ENCODE peak calls at places on chromosomes 6 and 20, in nine cellular contexts. C, Q, F, S, Z, T, G, E and I are unnamed samples.

GRCh38 chr20:20837574-20838021 is 125.2 kb upstream of the RALGAPA2 start:
- DNase-seq in E (peak), F (peak), S (peak), T (peak), Q (peak), G (no peak), C (no peak), Z (peak), I (peak)

GRCh38 chr6:95186710-95187109 is 390.6 kb upstream of the MANEA start:
- DNase-seq in G (no peak), E (no peak), S (no peak), Z (no peak), T (no peak), C (no peak), Q (no peak), F (no peak), I (no peak)

GRCh38 chr20:52191132-52191435 is 495 bp downstream of the ZFP64 start:
- DNase-seq in C (no peak), E (peak), S (no peak), T (no peak), F (no peak), Z (no peak), Q (no peak), G (no peak), I (peak)

GRCh38 chr6:110034637-110035096 is 56.6 kb downstream of the GPR6 start:
- DNase-seq in F (no peak), Z (no peak), T (no peak), E (no peak), Q (no peak), S (no peak), G (no peak), C (no peak), I (no peak)

GRCh38 chr6:104954091-104954797 is 2.7 kb upstream of the LIN28B start:
- DNase-seq in E (no peak), F (no peak), T (no peak), S (no peak), Q (peak), Z (no peak), C (no peak), G (no peak), I (no peak)

GRCh38 chr6:34057191-34057590 is 88.7 kb downstream of the GRM4 start:
- DNase-seq in Q (no peak), T (no peak), G (no peak), S (no peak), F (no peak), E (no peak), Z (no peak), C (peak), I (no peak)

GRCh38 chr20:48826883-48827771 is 672 bp downstream of the PREX1 start:
- DNase-seq in G (peak), T (no peak), C (peak), Z (no peak), E (no peak), F (no peak), S (peak), Q (peak), I (peak)

GRCh38 chr6:108565091-108565766 is 4.5 kb downstream of the FOXO3 start:
- DNase-seq in T (no peak), Q (no peak), Z (no peak), S (no peak), F (no peak), C (no peak), G (no peak), E (no peak), I (no peak)

GRCh38 chr20:58708246-58708931 is 15.8 kb downstream of the NPEPL1 start:
- DNase-seq in F (peak), E (no peak), C (peak), Z (no peak), S (no peak), Q (no peak), T (no peak), G (no peak), I (no peak)

GRCh38 chr6:1122083-1122482 is 189.8 kb upstream of the FOXQ1 start:
- DNase-seq in E (no peak), G (no peak), Q (no peak), S (no peak), F (no peak), T (no peak), Z (no peak), C (no peak), I (no peak)

GRCh38 chr6:36964349-36964748 is 9.8 kb downstream of the PI16 start:
- DNase-seq in E (no peak), Z (no peak), T (no peak), S (no peak), C (no peak), G (no peak), F (no peak), Q (no peak), I (no peak)

GRCh38 chr20:37935435-37935834 is 32.5 kb downstream of the VSTM2L start:
- DNase-seq in T (no peak), Z (no peak), E (no peak), C (no peak), G (no peak), F (no peak), S (no peak), Q (no peak), I (peak)

GRCh38 chr20:54197621-54198604 is 10.0 kb upstream of the PFDN4 start:
- DNase-seq in E (peak), Q (peak), S (no peak), F (no peak), G (no peak), C (no peak), T (no peak), Z (no peak), I (no peak)

GRCh38 chr20:51272392-51272791 is 249.5 kb upstream of the KCNG1 start:
- DNase-seq in F (no peak), E (peak), G (no peak), Z (no peak), S (no peak), T (no peak), C (no peak), Q (no peak), I (no peak)

GRCh38 chr6:142694054-142694453 is 250.9 kb downstream of the HIVEP2 start:
- DNase-seq in C (no peak), S (no peak), T (no peak), G (no peak), Z (no peak), E (peak), Q (no peak), F (no peak), I (no peak)

GRCh38 chr6:49919261-49919660 is 44.7 kb downstream of the DEFB114 start:
- DNase-seq in F (no peak), Q (no peak), E (no peak), S (no peak), G (no peak), C (no peak), T (no peak), Z (no peak), I (no peak)

GRCh38 chr6:37783831-37784584 is 35.5 kb upstream of the ZFAND3 start:
- DNase-seq in C (peak), E (no peak), Z (peak), F (peak), Q (no peak), T (peak), G (peak), S (peak), I (peak)

GRCh38 chr20:9066196-9066595 is 2.7 kb upstream of the PLCB4 start:
- DNase-seq in Z (no peak), Q (peak), T (no peak), G (no peak), E (no peak), S (no peak), F (no peak), C (no peak), I (no peak)

GRCh38 chr6:147341486-147341885 is 137.3 kb downstream of the STXBP5 start:
- DNase-seq in G (no peak), S (no peak), T (no peak), E (no peak), F (no peak), Q (no peak), Z (no peak), C (no peak), I (no peak)

GRCh38 chr6:113649916-113650609 is 207.1 kb upstream of the MARCKS start:
- DNase-seq in Q (no peak), G (no peak), T (no peak), E (no peak), F (no peak), S (no peak), C (no peak), Z (no peak), I (no peak)
- H3K4me3 ChIP-seq in Q (no peak), G (no peak), T (no peak), E (no peak), F (no peak), S (no peak), C (no peak), Z (no peak), I (no peak)

DNA sequence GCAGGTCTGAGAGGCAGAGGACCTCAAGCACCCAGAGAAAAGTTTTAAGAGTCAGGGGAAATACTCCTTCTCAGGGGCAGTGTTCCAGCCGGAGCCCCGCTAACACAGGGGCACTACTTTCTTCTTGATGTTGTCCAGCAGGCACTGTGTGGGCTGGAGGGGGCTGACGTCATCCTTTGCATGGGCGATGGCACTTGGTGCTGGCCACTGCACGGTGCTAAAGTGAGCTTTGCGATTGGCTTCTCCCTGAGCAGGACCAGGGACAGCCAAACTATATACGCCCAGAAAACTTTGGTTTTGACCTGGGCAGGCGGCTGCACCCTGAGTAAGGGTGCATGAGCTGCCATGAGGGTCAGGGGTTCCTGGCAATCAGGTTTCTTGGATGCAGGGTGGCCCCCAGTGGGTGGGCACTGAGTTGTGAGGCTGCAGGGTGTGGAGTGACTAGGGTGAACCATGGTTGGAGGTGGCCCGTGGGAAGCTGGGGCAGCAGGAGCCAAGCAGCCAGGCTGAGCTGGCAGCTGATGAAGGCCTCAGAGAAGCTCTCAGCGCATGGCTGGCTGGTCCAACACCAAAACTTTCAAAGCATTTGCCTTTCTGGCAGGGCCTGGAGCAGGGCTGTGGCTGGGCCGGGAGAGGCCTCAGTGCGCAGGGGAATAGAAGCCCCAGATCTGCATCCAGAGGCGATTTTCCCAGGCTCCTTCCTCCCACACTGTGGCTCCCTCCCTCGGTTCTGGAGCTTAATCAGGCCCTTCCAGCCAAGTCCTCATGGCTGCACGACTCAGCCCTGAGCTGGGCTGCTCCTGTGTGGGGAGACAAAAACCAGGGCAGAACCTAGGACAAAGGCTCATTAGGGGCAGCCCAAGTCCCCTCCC is 18.3 kb downstream of the MRPS18A start:
- DNase-seq in F (peak), S (peak), G (no peak), Q (no peak), E (peak), C (no peak), T (peak), Z (peak), I (no peak)
- H3K27ac ChIP-seq in F (peak), S (peak), G (peak), Q (peak), E (no peak), C (peak), T (peak), Z (peak), I (no peak)

GRCh38 chr6:41729624-41730023 is 5.8 kb downstream of the TFEB start:
- DNase-seq in T (no peak), C (peak), G (peak), F (no peak), E (no peak), Q (no peak), S (no peak), Z (no peak), I (no peak)

GRCh38 chr6:41728954-41729353 is 6.5 kb downstream of the TFEB start:
- DNase-seq in Z (no peak), Q (no peak), F (no peak), G (peak), E (no peak), C (peak), T (no peak), S (no peak), I (no peak)

GRCh38 chr6:41728073-41728936 is 7.1 kb downstream of the TFEB start:
- DNase-seq in E (no peak), Q (no peak), C (peak), T (no peak), S (no peak), G (peak), F (no peak), Z (no peak), I (no peak)

GRCh38 chr6:41726876-41727275 is 8.5 kb downstream of the TFEB start:
- DNase-seq in E (no peak), S (no peak), F (no peak), Q (no peak), Z (no peak), C (peak), T (no peak), G (peak), I (no peak)

DNA sequence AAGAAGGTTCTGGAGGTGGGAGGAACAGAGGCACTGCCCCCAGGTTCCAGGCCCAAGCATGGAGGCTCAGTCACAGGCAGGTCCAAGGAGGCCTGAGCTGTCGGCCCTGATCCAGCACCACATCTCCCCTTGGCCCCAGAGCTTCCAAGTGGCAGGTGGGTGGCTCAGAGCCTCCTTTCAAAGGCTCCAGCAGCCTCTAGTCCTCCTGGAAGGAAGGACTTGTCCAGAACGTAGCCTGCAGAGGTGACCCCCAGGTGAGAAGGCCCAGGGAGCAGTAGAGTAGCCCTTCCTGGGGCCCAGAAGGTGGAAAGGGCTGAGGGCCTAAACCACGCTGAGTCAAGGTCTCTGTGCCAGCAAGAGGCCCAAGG is 7.7 kb downstream of the TFEB start:
- DNase-seq in T (no peak), Z (no peak), F (no peak), G (peak), S (no peak), C (peak), Q (no peak), E (no peak), I (no peak)
- H3K4me3 ChIP-seq in T (no peak), Z (peak), F (no peak), G (no peak), S (no peak), C (no peak), Q (no peak), E (no peak), I (no peak)

DNA sequence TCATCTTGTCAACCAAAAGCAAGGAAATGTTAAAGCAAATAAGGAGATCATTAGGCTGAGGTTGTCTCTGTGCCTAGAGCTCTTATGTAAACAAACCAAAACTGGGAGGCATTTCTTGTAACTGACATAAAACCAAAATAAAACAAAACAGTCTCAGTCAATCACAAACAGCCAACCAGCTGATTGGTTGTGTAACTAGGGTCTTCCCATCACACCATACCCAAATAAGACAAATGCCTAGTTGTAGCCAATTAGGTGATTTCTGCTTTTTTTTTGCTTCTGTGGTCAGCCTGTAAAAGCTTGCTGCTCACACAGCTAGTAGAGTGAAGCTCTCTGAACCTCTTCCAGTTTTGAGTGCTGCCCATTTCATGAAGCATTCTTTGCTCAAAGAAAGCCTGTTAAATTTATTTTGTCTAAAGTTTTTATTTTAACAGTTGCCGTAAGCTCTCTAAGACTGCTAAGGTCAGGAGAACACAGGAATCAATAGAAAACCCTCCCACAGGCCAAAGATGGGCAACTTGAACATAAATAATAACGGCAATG is 8.9 kb upstream of the FITM2 start:
- DNase-seq in S (no peak), Z (no peak), T (no peak), F (no peak), E (no peak), Q (peak), C (no peak), G (no peak), I (no peak)
- H3K27ac ChIP-seq in S (no peak), Z (no peak), T (no peak), F (no peak), E (no peak), Q (no peak), C (no peak), G (no peak), I (no peak)

GRCh38 chr6:135186255-135186654 is 5.1 kb downstream of the MYB start:
- DNase-seq in E (no peak), S (no peak), Q (no peak), Z (no peak), T (no peak), F (no peak), C (no peak), G (no peak), I (no peak)

GRCh38 chr6:135189344-135189743 is 8.2 kb downstream of the MYB start:
- DNase-seq in T (no peak), Z (no peak), G (no peak), Q (no peak), E (no peak), C (no peak), F (no peak), S (no peak), I (no peak)

GRCh38 chr6:135188718-135189117 is 7.6 kb downstream of the MYB start:
- DNase-seq in C (no peak), G (no peak), E (no peak), S (no peak), T (no peak), Q (no peak), F (no peak), Z (no peak), I (no peak)

GRCh38 chr6:135185483-135185882 is 4.4 kb downstream of the MYB start:
- DNase-seq in S (no peak), E (no peak), G (no peak), Q (no peak), T (no peak), F (no peak), C (no peak), Z (no peak), I (no peak)

DNA sequence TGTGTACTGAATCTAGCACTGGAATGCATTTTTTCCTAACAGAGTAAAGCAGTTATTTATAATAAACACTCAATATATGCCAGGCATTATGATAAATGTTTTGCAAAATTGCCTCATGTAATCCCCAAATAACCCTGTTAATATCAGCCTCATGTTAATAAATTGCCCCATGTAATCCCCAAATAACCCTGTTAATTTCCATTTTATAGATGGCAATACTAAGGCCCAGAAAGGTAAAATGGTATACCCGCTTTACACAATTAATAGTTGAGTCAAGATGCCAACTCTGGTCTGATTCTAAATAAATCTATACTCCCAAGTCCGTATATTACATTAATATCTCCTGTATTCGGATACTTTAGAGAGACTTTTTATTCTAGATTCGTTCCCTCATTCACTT is 6.3 kb downstream of the MYB start:
- DNase-seq in E (no peak), T (no peak), Z (no peak), G (no peak), S (no peak), C (no peak), F (no peak), Q (no peak), I (no peak)
- H3K4me3 ChIP-seq in E (no peak), T (no peak), Z (no peak), G (no peak), S (no peak), C (no peak), F (no peak), Q (no peak), I (no peak)

DNA sequence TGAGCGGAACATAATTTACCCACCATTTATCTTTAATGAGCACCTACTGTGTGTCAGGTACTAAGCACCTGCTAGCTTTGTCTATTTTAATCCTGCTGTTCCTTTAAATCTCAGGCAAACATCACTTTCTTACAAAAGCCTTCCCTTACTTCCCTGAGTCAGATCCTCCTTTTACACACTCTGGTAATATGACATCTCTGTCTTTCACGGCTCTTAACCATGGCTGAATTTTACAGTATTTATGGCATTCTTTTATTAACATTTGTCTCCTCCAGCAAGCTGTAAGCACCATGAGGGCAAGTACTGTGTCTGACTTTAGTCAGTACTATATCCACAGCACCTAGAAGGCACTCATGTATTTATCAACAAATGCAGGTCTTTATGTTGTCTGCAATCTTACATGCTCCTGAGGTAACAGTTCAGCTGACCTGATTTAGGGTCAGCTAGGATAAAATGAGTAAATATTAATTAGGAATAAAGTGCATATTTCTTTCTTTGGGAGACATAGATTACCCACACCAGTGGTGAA is 33.7 kb upstream of the HBS1L start:
- DNase-seq in Q (no peak), C (no peak), S (no peak), Z (no peak), T (no peak), F (no peak), G (no peak), E (no peak), I (no peak)
- H3K27ac ChIP-seq in Q (no peak), C (no peak), S (no peak), Z (no peak), T (no peak), F (no peak), G (no peak), E (no peak), I (peak)

DNA sequence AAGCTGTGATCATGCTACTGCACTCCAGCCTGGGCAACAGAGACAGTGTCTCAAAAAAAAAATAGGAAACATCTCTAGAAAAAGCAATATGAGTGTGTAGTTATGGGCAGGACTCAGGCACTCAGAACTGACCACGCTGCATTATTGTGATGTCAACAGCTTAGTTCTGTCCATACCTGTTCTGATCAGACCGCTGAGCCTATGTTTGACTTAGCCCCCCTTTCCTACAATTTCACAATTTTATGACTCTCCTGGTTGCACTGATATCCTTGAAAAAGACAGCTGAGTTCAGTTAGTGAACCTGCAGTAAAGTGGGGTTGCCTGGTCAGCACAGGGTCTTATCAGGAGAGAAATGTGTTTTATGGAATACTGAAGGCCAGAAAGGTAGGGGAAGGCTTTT is 37.8 kb upstream of the PRDM1 start:
- DNase-seq in C (no peak), G (no peak), Z (no peak), Q (no peak), F (no peak), S (no peak), T (no peak), E (no peak), I (no peak)
- H3K4me3 ChIP-seq in C (no peak), G (no peak), Z (no peak), Q (no peak), F (no peak), S (no peak), T (no peak), E (no peak), I (no peak)